ENCODE peak calls at places on chromosome 14, in five cellular contexts. E, W, T, A and V are unnamed samples.

GRCh38 chr14:76985540-76986260 is 42.8 kb downstream of the IRF2BPL start:
- DNase-seq in E (peak; percentile 73), A (peak; percentile 44), W (no peak), T (no peak), V (no peak)

GRCh38 chr14:62117718-62118164 is 355.5 kb downstream of the SNAPC1 start:
- DNase-seq in T (no peak), A (no peak), E (peak; percentile 5), W (no peak), V (no peak)

GRCh38 chr14:72677664-72678063 is 216.2 kb downstream of the DPF3 start:
- DNase-seq in A (no peak), T (no peak), W (no peak), E (no peak), V (no peak)

GRCh38 chr14:60430276-60430675 is 55.6 kb downstream of the C14orf39 start:
- DNase-seq in W (no peak), A (no peak), E (no peak), T (no peak), V (no peak)

GRCh38 chr14:98766818-98767217 is 505.2 kb downstream of the BCL11B start:
- DNase-seq in T (no peak), A (no peak), W (no peak), E (no peak), V (no peak)

GRCh38 chr14:105925615-105926414 is 399.4 kb downstream of the TMEM121 start:
- DNase-seq in A (no peak), E (no peak), T (no peak), W (no peak), V (no peak)

GRCh38 chr14:36281309-36281708 is 39.1 kb downstream of the MBIP start:
- DNase-seq in W (no peak), T (no peak), A (no peak), E (no peak), V (peak; percentile 47)

GRCh38 chr14:53526190-53526589 is 373.1 kb upstream of the DDHD1 start:
- DNase-seq in E (no peak), A (no peak), W (no peak), T (no peak), V (no peak)

GRCh38 chr14:57089901-57090300 is 178.8 kb downstream of the EXOC5 start:
- DNase-seq in A (no peak), W (no peak), E (no peak), T (no peak), V (no peak)

GRCh38 chr14:89578048-89578619 is 161.1 kb upstream of the FOXN3 start:
- DNase-seq in W (no peak), A (peak; percentile 17), T (no peak), E (no peak), V (no peak)

GRCh38 chr14:21024668-21025373 is at the start of gene NDRG2:
- DNase-seq in T (no peak), A (peak; percentile 21), W (peak; percentile 64), E (no peak), V (peak; percentile 88)

GRCh38 chr14:50421499-50421898 is 24.8 kb upstream of the CDKL1 start:
- DNase-seq in A (no peak), T (no peak), E (no peak), W (no peak), V (no peak)

GRCh38 chr14:104598461-104599273 is 5.9 kb downstream of the TMEM179 start:
- DNase-seq in T (no peak), E (no peak), A (no peak), W (no peak), V (no peak)

GRCh38 chr14:37842106-37842505 is 246.7 kb downstream of the TTC6 start:
- DNase-seq in T (no peak), W (no peak), E (no peak), A (no peak), V (no peak)

GRCh38 chr14:91892918-91893527 is 25.7 kb upstream of the TC2N start:
- DNase-seq in A (no peak), W (peak; percentile 36), E (no peak), T (no peak), V (peak; percentile 63)

GRCh38 chr14:93764211-93764659 is 24.1 kb downstream of the PRIMA1 start:
- DNase-seq in E (no peak), T (no peak), A (no peak), W (no peak), V (no peak)

GRCh38 chr14:91418387-91419043 is 895 bp upstream of the CCDC88C start:
- DNase-seq in W (peak; percentile 57), A (peak; percentile 59), E (peak; percentile 89), T (peak; percentile 39), V (peak; percentile 83)

GRCh38 chr14:90287791-90288190 is 31.4 kb downstream of the PSMC1 start:
- DNase-seq in W (no peak), E (no peak), T (no peak), A (no peak), V (no peak)

GRCh38 chr14:75711134-75711795 is 50.2 kb downstream of the TTLL5 start:
- DNase-seq in W (peak; percentile 33), T (no peak), E (no peak), A (peak; percentile 56), V (no peak)
- H2BK12ac ChIP-seq in W (no peak overlapping the region), T (no peak overlapping the region), E (peak overlapping the region; percentile 87), A (no peak overlapping the region), V (no peak overlapping the region)

GRCh38 chr14:64604001-64604400 is 54.2 kb downstream of the PPP1R36 start:
- DNase-seq in T (no peak), A (no peak), W (no peak), E (no peak), V (no peak)
- H3K18ac ChIP-seq in T (no peak overlapping the region), A (no peak overlapping the region), W (no peak overlapping the region), E (no peak overlapping the region), V (no peak overlapping the region)

DNA sequence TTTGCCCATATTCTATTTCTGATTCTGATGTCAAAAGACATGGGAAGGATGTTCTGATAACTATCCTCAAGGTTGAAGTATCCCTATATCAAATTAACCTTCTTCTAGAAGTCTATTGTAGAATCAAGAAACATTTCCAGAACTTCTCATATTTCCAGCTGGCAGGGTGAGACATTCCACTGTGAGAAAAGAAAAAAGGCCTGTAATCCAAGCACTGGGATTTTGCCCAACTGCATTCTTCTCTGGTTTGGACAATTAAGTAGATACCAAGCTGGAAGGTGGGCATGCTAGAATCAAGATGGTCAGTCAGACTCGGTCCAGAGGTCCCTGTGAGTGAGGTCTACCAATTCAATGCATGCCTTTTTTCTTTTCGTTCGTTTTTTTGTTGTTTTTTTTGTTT is 60.9 kb downstream of the MAP3K9 start:
- DNase-seq in T (no peak), A (no peak), W (no peak), E (no peak), V (no peak)
- H2BK12ac ChIP-seq in T (no peak overlapping the region), A (no peak overlapping the region), W (no peak overlapping the region), E (no peak overlapping the region), V (no peak overlapping the region)

DNA sequence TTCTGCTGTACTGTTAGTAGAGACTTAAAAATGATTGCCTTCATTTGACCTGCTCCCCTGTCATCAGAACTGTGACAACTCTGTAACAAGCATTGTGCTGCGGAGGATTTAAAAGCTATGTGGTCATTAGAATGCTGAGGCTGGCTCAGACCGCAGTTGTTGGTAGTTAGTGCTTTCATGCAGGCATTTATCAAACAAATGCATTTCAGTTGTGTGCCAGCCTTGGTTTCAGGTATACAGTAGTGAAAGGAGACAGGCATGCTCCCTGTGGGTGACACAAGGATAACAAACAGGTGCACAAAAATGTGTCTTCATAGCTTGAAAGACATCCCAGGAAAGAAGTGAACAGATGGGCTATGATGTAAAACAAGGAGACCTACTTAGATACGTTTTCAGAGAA is 60.6 kb downstream of the MARK3 start:
- DNase-seq in E (no peak), A (no peak), W (no peak), T (no peak), V (no peak)
- H3K18ac ChIP-seq in E (no peak overlapping the region), A (no peak overlapping the region), W (no peak overlapping the region), T (no peak overlapping the region), V (no peak overlapping the region)

GRCh38 chr14:69959136-69959535 is 79.9 kb downstream of the SMOC1 start:
- DNase-seq in E (no peak), A (no peak), W (no peak), T (no peak), V (no peak)
- H2BK12ac ChIP-seq in E (no peak overlapping the region), A (no peak overlapping the region), W (no peak overlapping the region), T (no peak overlapping the region), V (no peak overlapping the region)